ENCODE peak calls at places on chromosomes 4 and X, in six cellular contexts. One of them, this sample, is unnamed.

GRCh38 chrX:54447461-54447860 is 7.3 kb downstream of the TSR2 start:
- DNase-seq in PC-3: peak; percentile 20
- DNase-seq in non-pigmented ciliary epithelial cell: no peak
- DNase-seq in activated T-cell treated with anti-CD3 and anti-CD28 coated beads, Interleukin-2, amount 50 U/mL, for 72 hours: no peak
- DNase-seq in tibial artery: no peak
- DNase-seq in stimulated activated CD4-positive, alpha-beta T cell treated with anti-CD3 and anti-CD28 coated beads, Interleukin-2, amount 100 ng/mL, for 48 hours: no peak
- DNase-seq in this sample: no peak

GRCh38 chrX:37405954-37406353 is 56.8 kb downstream of the PRRG1 start:
- DNase-seq in PC-3: no peak
- DNase-seq in non-pigmented ciliary epithelial cell: peak; percentile 73
- DNase-seq in activated T-cell treated with anti-CD3 and anti-CD28 coated beads, Interleukin-2, amount 50 U/mL, for 72 hours: no peak
- DNase-seq in tibial artery: no peak
- DNase-seq in stimulated activated CD4-positive, alpha-beta T cell treated with anti-CD3 and anti-CD28 coated beads, Interleukin-2, amount 100 ng/mL, for 48 hours: no peak
- DNase-seq in this sample: no peak

GRCh38 chrX:48927736-48928382 is 9.0 kb upstream of the PIM2 start:
- DNase-seq in PC-3: no peak
- DNase-seq in non-pigmented ciliary epithelial cell: no peak
- DNase-seq in activated T-cell treated with anti-CD3 and anti-CD28 coated beads, Interleukin-2, amount 50 U/mL, for 72 hours: no peak
- DNase-seq in tibial artery: no peak
- DNase-seq in stimulated activated CD4-positive, alpha-beta T cell treated with anti-CD3 and anti-CD28 coated beads, Interleukin-2, amount 100 ng/mL, for 48 hours: no peak
- DNase-seq in this sample: no peak

GRCh38 chr4:153529646-153530045 is 63.5 kb downstream of the TMEM131L start:
- DNase-seq in PC-3: no peak
- DNase-seq in non-pigmented ciliary epithelial cell: no peak
- DNase-seq in activated T-cell treated with anti-CD3 and anti-CD28 coated beads, Interleukin-2, amount 50 U/mL, for 72 hours: no peak
- DNase-seq in tibial artery: no peak
- DNase-seq in stimulated activated CD4-positive, alpha-beta T cell treated with anti-CD3 and anti-CD28 coated beads, Interleukin-2, amount 100 ng/mL, for 48 hours: no peak
- DNase-seq in this sample: no peak

GRCh38 chrX:16418650-16419049 is 231.3 kb upstream of the S100G start:
- DNase-seq in PC-3: no peak
- DNase-seq in non-pigmented ciliary epithelial cell: no peak
- DNase-seq in activated T-cell treated with anti-CD3 and anti-CD28 coated beads, Interleukin-2, amount 50 U/mL, for 72 hours: no peak
- DNase-seq in tibial artery: no peak
- DNase-seq in stimulated activated CD4-positive, alpha-beta T cell treated with anti-CD3 and anti-CD28 coated beads, Interleukin-2, amount 100 ng/mL, for 48 hours: no peak
- DNase-seq in this sample: no peak

GRCh38 chr4:37822220-37822619 is 4.3 kb upstream of the PGM2 start:
- DNase-seq in PC-3: no peak
- DNase-seq in non-pigmented ciliary epithelial cell: no peak
- DNase-seq in activated T-cell treated with anti-CD3 and anti-CD28 coated beads, Interleukin-2, amount 50 U/mL, for 72 hours: no peak
- DNase-seq in tibial artery: no peak
- DNase-seq in stimulated activated CD4-positive, alpha-beta T cell treated with anti-CD3 and anti-CD28 coated beads, Interleukin-2, amount 100 ng/mL, for 48 hours: no peak
- DNase-seq in this sample: no peak

GRCh38 chr4:25213327-25213979 is 20.4 kb upstream of the PI4K2B start:
- DNase-seq in PC-3: no peak
- DNase-seq in non-pigmented ciliary epithelial cell: no peak
- DNase-seq in activated T-cell treated with anti-CD3 and anti-CD28 coated beads, Interleukin-2, amount 50 U/mL, for 72 hours: no peak
- DNase-seq in tibial artery: no peak
- DNase-seq in stimulated activated CD4-positive, alpha-beta T cell treated with anti-CD3 and anti-CD28 coated beads, Interleukin-2, amount 100 ng/mL, for 48 hours: no peak
- DNase-seq in this sample: no peak

GRCh38 chrX:115260330-115260729 is 26.4 kb upstream of the LRCH2 start:
- DNase-seq in PC-3: peak; percentile 15
- DNase-seq in non-pigmented ciliary epithelial cell: peak; percentile 22
- DNase-seq in activated T-cell treated with anti-CD3 and anti-CD28 coated beads, Interleukin-2, amount 50 U/mL, for 72 hours: no peak
- DNase-seq in tibial artery: no peak
- DNase-seq in stimulated activated CD4-positive, alpha-beta T cell treated with anti-CD3 and anti-CD28 coated beads, Interleukin-2, amount 100 ng/mL, for 48 hours: no peak
- DNase-seq in this sample: no peak

GRCh38 chr4:175927121-175927520 is 115.1 kb upstream of the GPM6A start:
- DNase-seq in PC-3: no peak
- DNase-seq in non-pigmented ciliary epithelial cell: peak; percentile 60
- DNase-seq in activated T-cell treated with anti-CD3 and anti-CD28 coated beads, Interleukin-2, amount 50 U/mL, for 72 hours: no peak
- DNase-seq in tibial artery: no peak
- DNase-seq in stimulated activated CD4-positive, alpha-beta T cell treated with anti-CD3 and anti-CD28 coated beads, Interleukin-2, amount 100 ng/mL, for 48 hours: no peak
- DNase-seq in this sample: no peak

GRCh38 chrX:39336709-39337294 is 535.5 kb downstream of the MID1IP1 start:
- DNase-seq in PC-3: no peak
- DNase-seq in non-pigmented ciliary epithelial cell: no peak
- DNase-seq in activated T-cell treated with anti-CD3 and anti-CD28 coated beads, Interleukin-2, amount 50 U/mL, for 72 hours: peak; percentile 31
- DNase-seq in tibial artery: no peak
- DNase-seq in stimulated activated CD4-positive, alpha-beta T cell treated with anti-CD3 and anti-CD28 coated beads, Interleukin-2, amount 100 ng/mL, for 48 hours: no peak
- DNase-seq in this sample: no peak

GRCh38 chr4:149047368-149047767 is 605.2 kb upstream of the NR3C2 start:
- DNase-seq in PC-3: no peak
- DNase-seq in non-pigmented ciliary epithelial cell: peak; percentile 30
- DNase-seq in activated T-cell treated with anti-CD3 and anti-CD28 coated beads, Interleukin-2, amount 50 U/mL, for 72 hours: no peak
- DNase-seq in tibial artery: no peak
- DNase-seq in stimulated activated CD4-positive, alpha-beta T cell treated with anti-CD3 and anti-CD28 coated beads, Interleukin-2, amount 100 ng/mL, for 48 hours: no peak
- DNase-seq in this sample: no peak

GRCh38 chrX:115560978-115561604 is at the start of gene PLS3:
- DNase-seq in PC-3: peak; percentile 78
- DNase-seq in non-pigmented ciliary epithelial cell: no peak
- DNase-seq in activated T-cell treated with anti-CD3 and anti-CD28 coated beads, Interleukin-2, amount 50 U/mL, for 72 hours: peak; percentile 8
- DNase-seq in tibial artery: peak; percentile 94
- DNase-seq in stimulated activated CD4-positive, alpha-beta T cell treated with anti-CD3 and anti-CD28 coated beads, Interleukin-2, amount 100 ng/mL, for 48 hours: no peak
- DNase-seq in this sample: peak; percentile 82

GRCh38 chr4:76726141-76726540 is 171.8 kb downstream of the SOWAHB start:
- DNase-seq in PC-3: no peak
- DNase-seq in non-pigmented ciliary epithelial cell: no peak
- DNase-seq in activated T-cell treated with anti-CD3 and anti-CD28 coated beads, Interleukin-2, amount 50 U/mL, for 72 hours: no peak
- DNase-seq in tibial artery: no peak
- DNase-seq in stimulated activated CD4-positive, alpha-beta T cell treated with anti-CD3 and anti-CD28 coated beads, Interleukin-2, amount 100 ng/mL, for 48 hours: no peak
- DNase-seq in this sample: no peak

GRCh38 chr4:184460495-184461285 is 13.7 kb downstream of the IRF2 start:
- DNase-seq in PC-3: no peak
- DNase-seq in non-pigmented ciliary epithelial cell: no peak
- DNase-seq in activated T-cell treated with anti-CD3 and anti-CD28 coated beads, Interleukin-2, amount 50 U/mL, for 72 hours: no peak
- DNase-seq in tibial artery: no peak
- DNase-seq in stimulated activated CD4-positive, alpha-beta T cell treated with anti-CD3 and anti-CD28 coated beads, Interleukin-2, amount 100 ng/mL, for 48 hours: no peak
- DNase-seq in this sample: no peak

GRCh38 chrX:151703487-151703886 is 8.2 kb downstream of the PRRG3 start:
- DNase-seq in PC-3: no peak
- DNase-seq in non-pigmented ciliary epithelial cell: no peak
- DNase-seq in activated T-cell treated with anti-CD3 and anti-CD28 coated beads, Interleukin-2, amount 50 U/mL, for 72 hours: no peak
- DNase-seq in tibial artery: no peak
- DNase-seq in stimulated activated CD4-positive, alpha-beta T cell treated with anti-CD3 and anti-CD28 coated beads, Interleukin-2, amount 100 ng/mL, for 48 hours: no peak
- DNase-seq in this sample: no peak

GRCh38 chr4:4763815-4764202 is 95.7 kb upstream of the MSX1 start:
- DNase-seq in PC-3: peak; percentile 47
- DNase-seq in non-pigmented ciliary epithelial cell: no peak
- DNase-seq in activated T-cell treated with anti-CD3 and anti-CD28 coated beads, Interleukin-2, amount 50 U/mL, for 72 hours: no peak
- DNase-seq in tibial artery: no peak
- DNase-seq in stimulated activated CD4-positive, alpha-beta T cell treated with anti-CD3 and anti-CD28 coated beads, Interleukin-2, amount 100 ng/mL, for 48 hours: no peak
- DNase-seq in this sample: no peak

GRCh38 chr4:82898322-82899243 is 2.0 kb upstream of the THAP9 start:
- DNase-seq in PC-3: peak; percentile 64
- DNase-seq in non-pigmented ciliary epithelial cell: peak; percentile 71
- DNase-seq in activated T-cell treated with anti-CD3 and anti-CD28 coated beads, Interleukin-2, amount 50 U/mL, for 72 hours: no peak
- DNase-seq in tibial artery: no peak
- DNase-seq in stimulated activated CD4-positive, alpha-beta T cell treated with anti-CD3 and anti-CD28 coated beads, Interleukin-2, amount 100 ng/mL, for 48 hours: no peak
- DNase-seq in this sample: no peak

GRCh38 chrX:41759817-41760216 is 35.8 kb downstream of the GPR82 start:
- DNase-seq in PC-3: peak; percentile 39
- DNase-seq in non-pigmented ciliary epithelial cell: no peak
- DNase-seq in activated T-cell treated with anti-CD3 and anti-CD28 coated beads, Interleukin-2, amount 50 U/mL, for 72 hours: peak; percentile 20
- DNase-seq in tibial artery: no peak
- DNase-seq in stimulated activated CD4-positive, alpha-beta T cell treated with anti-CD3 and anti-CD28 coated beads, Interleukin-2, amount 100 ng/mL, for 48 hours: no peak
- DNase-seq in this sample: no peak

GRCh38 chr4:2006956-2007653 is 1.7 kb downstream of the NELFA start:
- DNase-seq in PC-3: no peak
- DNase-seq in non-pigmented ciliary epithelial cell: no peak
- DNase-seq in activated T-cell treated with anti-CD3 and anti-CD28 coated beads, Interleukin-2, amount 50 U/mL, for 72 hours: no peak
- DNase-seq in tibial artery: no peak
- DNase-seq in stimulated activated CD4-positive, alpha-beta T cell treated with anti-CD3 and anti-CD28 coated beads, Interleukin-2, amount 100 ng/mL, for 48 hours: no peak
- DNase-seq in this sample: no peak

GRCh38 chrX:154417157-154417556 is 5.8 kb downstream of the TAFAZZIN start:
- DNase-seq in PC-3: no peak
- DNase-seq in non-pigmented ciliary epithelial cell: no peak
- DNase-seq in activated T-cell treated with anti-CD3 and anti-CD28 coated beads, Interleukin-2, amount 50 U/mL, for 72 hours: no peak
- DNase-seq in tibial artery: no peak
- DNase-seq in stimulated activated CD4-positive, alpha-beta T cell treated with anti-CD3 and anti-CD28 coated beads, Interleukin-2, amount 100 ng/mL, for 48 hours: no peak
- DNase-seq in this sample: no peak

GRCh38 chrX:8760021-8760420 is 28.1 kb upstream of the ANOS1 start:
- DNase-seq in PC-3: peak; percentile 28
- DNase-seq in non-pigmented ciliary epithelial cell: no peak
- DNase-seq in activated T-cell treated with anti-CD3 and anti-CD28 coated beads, Interleukin-2, amount 50 U/mL, for 72 hours: no peak
- DNase-seq in tibial artery: no peak
- DNase-seq in stimulated activated CD4-positive, alpha-beta T cell treated with anti-CD3 and anti-CD28 coated beads, Interleukin-2, amount 100 ng/mL, for 48 hours: no peak
- DNase-seq in this sample: no peak

GRCh38 chr4:10006604-10007435 is 14.5 kb downstream of the SLC2A9 start:
- DNase-seq in PC-3: peak; percentile 96
- DNase-seq in non-pigmented ciliary epithelial cell: no peak
- DNase-seq in activated T-cell treated with anti-CD3 and anti-CD28 coated beads, Interleukin-2, amount 50 U/mL, for 72 hours: peak; percentile 26
- DNase-seq in tibial artery: no peak
- DNase-seq in stimulated activated CD4-positive, alpha-beta T cell treated with anti-CD3 and anti-CD28 coated beads, Interleukin-2, amount 100 ng/mL, for 48 hours: no peak
- DNase-seq in this sample: peak; percentile 93

GRCh38 chrX:65644621-65645287 is 22.7 kb upstream of the MSN start:
- DNase-seq in PC-3: peak; percentile 91
- DNase-seq in non-pigmented ciliary epithelial cell: no peak
- DNase-seq in activated T-cell treated with anti-CD3 and anti-CD28 coated beads, Interleukin-2, amount 50 U/mL, for 72 hours: no peak
- DNase-seq in tibial artery: peak; percentile 95
- DNase-seq in stimulated activated CD4-positive, alpha-beta T cell treated with anti-CD3 and anti-CD28 coated beads, Interleukin-2, amount 100 ng/mL, for 48 hours: no peak
- DNase-seq in this sample: peak; percentile 80

GRCh38 chr4:169282429-169283113 is 11.8 kb upstream of the SH3RF1 start:
- DNase-seq in PC-3: peak; percentile 83
- DNase-seq in non-pigmented ciliary epithelial cell: no peak
- DNase-seq in activated T-cell treated with anti-CD3 and anti-CD28 coated beads, Interleukin-2, amount 50 U/mL, for 72 hours: no peak
- DNase-seq in tibial artery: no peak
- DNase-seq in stimulated activated CD4-positive, alpha-beta T cell treated with anti-CD3 and anti-CD28 coated beads, Interleukin-2, amount 100 ng/mL, for 48 hours: no peak
- DNase-seq in this sample: no peak

GRCh38 chr4:128793859-128794667 is 15.4 kb upstream of the JADE1 start:
- DNase-seq in PC-3: no peak
- DNase-seq in non-pigmented ciliary epithelial cell: no peak
- DNase-seq in activated T-cell treated with anti-CD3 and anti-CD28 coated beads, Interleukin-2, amount 50 U/mL, for 72 hours: no peak
- DNase-seq in tibial artery: no peak
- DNase-seq in stimulated activated CD4-positive, alpha-beta T cell treated with anti-CD3 and anti-CD28 coated beads, Interleukin-2, amount 100 ng/mL, for 48 hours: no peak
- DNase-seq in this sample: no peak

GRCh38 chr4:177163532-177163931 is 146.1 kb upstream of the NEIL3 start:
- DNase-seq in PC-3: no peak
- DNase-seq in non-pigmented ciliary epithelial cell: no peak
- DNase-seq in activated T-cell treated with anti-CD3 and anti-CD28 coated beads, Interleukin-2, amount 50 U/mL, for 72 hours: no peak
- DNase-seq in tibial artery: no peak
- DNase-seq in stimulated activated CD4-positive, alpha-beta T cell treated with anti-CD3 and anti-CD28 coated beads, Interleukin-2, amount 100 ng/mL, for 48 hours: no peak
- DNase-seq in this sample: no peak

GRCh38 chr4:17400696-17401095 is 111.2 kb downstream of the QDPR start:
- DNase-seq in PC-3: no peak
- DNase-seq in non-pigmented ciliary epithelial cell: no peak
- DNase-seq in activated T-cell treated with anti-CD3 and anti-CD28 coated beads, Interleukin-2, amount 50 U/mL, for 72 hours: no peak
- DNase-seq in tibial artery: no peak
- DNase-seq in stimulated activated CD4-positive, alpha-beta T cell treated with anti-CD3 and anti-CD28 coated beads, Interleukin-2, amount 100 ng/mL, for 48 hours: no peak
- DNase-seq in this sample: no peak

GRCh38 chrX:148991502-148991901 is 491.1 kb downstream of the AFF2 start:
- DNase-seq in PC-3: no peak
- DNase-seq in non-pigmented ciliary epithelial cell: no peak
- DNase-seq in activated T-cell treated with anti-CD3 and anti-CD28 coated beads, Interleukin-2, amount 50 U/mL, for 72 hours: no peak
- DNase-seq in tibial artery: no peak
- DNase-seq in stimulated activated CD4-positive, alpha-beta T cell treated with anti-CD3 and anti-CD28 coated beads, Interleukin-2, amount 100 ng/mL, for 48 hours: no peak
- DNase-seq in this sample: no peak

GRCh38 chr4:72319596-72319995 is 249.4 kb downstream of the ADAMTS3 start:
- DNase-seq in PC-3: peak; percentile 97
- DNase-seq in non-pigmented ciliary epithelial cell: peak; percentile 19
- DNase-seq in activated T-cell treated with anti-CD3 and anti-CD28 coated beads, Interleukin-2, amount 50 U/mL, for 72 hours: peak; percentile 1
- DNase-seq in tibial artery: no peak
- DNase-seq in stimulated activated CD4-positive, alpha-beta T cell treated with anti-CD3 and anti-CD28 coated beads, Interleukin-2, amount 100 ng/mL, for 48 hours: no peak
- DNase-seq in this sample: no peak

GRCh38 chr4:53055274-53055673 is 193.2 kb downstream of the RASL11B start:
- DNase-seq in PC-3: no peak
- DNase-seq in non-pigmented ciliary epithelial cell: peak; percentile 48
- DNase-seq in activated T-cell treated with anti-CD3 and anti-CD28 coated beads, Interleukin-2, amount 50 U/mL, for 72 hours: no peak
- DNase-seq in tibial artery: no peak
- DNase-seq in stimulated activated CD4-positive, alpha-beta T cell treated with anti-CD3 and anti-CD28 coated beads, Interleukin-2, amount 100 ng/mL, for 48 hours: no peak
- DNase-seq in this sample: no peak

GRCh38 chr4:7581477-7581876 is 146.7 kb upstream of the PSAPL1 start:
- DNase-seq in PC-3: no peak
- DNase-seq in non-pigmented ciliary epithelial cell: no peak
- DNase-seq in activated T-cell treated with anti-CD3 and anti-CD28 coated beads, Interleukin-2, amount 50 U/mL, for 72 hours: peak; percentile 8
- DNase-seq in tibial artery: no peak
- DNase-seq in stimulated activated CD4-positive, alpha-beta T cell treated with anti-CD3 and anti-CD28 coated beads, Interleukin-2, amount 100 ng/mL, for 48 hours: no peak
- DNase-seq in this sample: no peak

GRCh38 chr4:142358656-142359055 is 487.4 kb downstream of the INPP4B start:
- DNase-seq in PC-3: no peak
- DNase-seq in non-pigmented ciliary epithelial cell: no peak
- DNase-seq in activated T-cell treated with anti-CD3 and anti-CD28 coated beads, Interleukin-2, amount 50 U/mL, for 72 hours: no peak
- DNase-seq in tibial artery: no peak
- DNase-seq in stimulated activated CD4-positive, alpha-beta T cell treated with anti-CD3 and anti-CD28 coated beads, Interleukin-2, amount 100 ng/mL, for 48 hours: no peak
- DNase-seq in this sample: no peak

GRCh38 chr4:126495163-126495752 is 1137.5 kb upstream of the INTU start:
- DNase-seq in PC-3: no peak
- DNase-seq in non-pigmented ciliary epithelial cell: no peak
- DNase-seq in activated T-cell treated with anti-CD3 and anti-CD28 coated beads, Interleukin-2, amount 50 U/mL, for 72 hours: no peak
- DNase-seq in tibial artery: no peak
- DNase-seq in stimulated activated CD4-positive, alpha-beta T cell treated with anti-CD3 and anti-CD28 coated beads, Interleukin-2, amount 100 ng/mL, for 48 hours: no peak
- DNase-seq in this sample: no peak

GRCh38 chr4:113584407-113585150 is 177.0 kb downstream of the CAMK2D start:
- DNase-seq in PC-3: no peak
- DNase-seq in non-pigmented ciliary epithelial cell: peak; percentile 73
- DNase-seq in activated T-cell treated with anti-CD3 and anti-CD28 coated beads, Interleukin-2, amount 50 U/mL, for 72 hours: no peak
- DNase-seq in tibial artery: no peak
- DNase-seq in stimulated activated CD4-positive, alpha-beta T cell treated with anti-CD3 and anti-CD28 coated beads, Interleukin-2, amount 100 ng/mL, for 48 hours: no peak
- DNase-seq in this sample: no peak

GRCh38 chr4:162456106-162456505 is 292.3 kb upstream of the FSTL5 start:
- DNase-seq in PC-3: peak; percentile 31
- DNase-seq in non-pigmented ciliary epithelial cell: no peak
- DNase-seq in activated T-cell treated with anti-CD3 and anti-CD28 coated beads, Interleukin-2, amount 50 U/mL, for 72 hours: no peak
- DNase-seq in tibial artery: no peak
- DNase-seq in stimulated activated CD4-positive, alpha-beta T cell treated with anti-CD3 and anti-CD28 coated beads, Interleukin-2, amount 100 ng/mL, for 48 hours: no peak
- DNase-seq in this sample: no peak

GRCh38 chr4:182126567-182126966 is 116.6 kb upstream of the TENM3 start:
- DNase-seq in PC-3: no peak
- DNase-seq in non-pigmented ciliary epithelial cell: no peak
- DNase-seq in activated T-cell treated with anti-CD3 and anti-CD28 coated beads, Interleukin-2, amount 50 U/mL, for 72 hours: no peak
- DNase-seq in tibial artery: no peak
- DNase-seq in stimulated activated CD4-positive, alpha-beta T cell treated with anti-CD3 and anti-CD28 coated beads, Interleukin-2, amount 100 ng/mL, for 48 hours: no peak
- DNase-seq in this sample: no peak

GRCh38 chrX:86039625-86040568 is 7.5 kb downstream of the CHM start:
- DNase-seq in PC-3: no peak
- DNase-seq in non-pigmented ciliary epithelial cell: no peak
- DNase-seq in activated T-cell treated with anti-CD3 and anti-CD28 coated beads, Interleukin-2, amount 50 U/mL, for 72 hours: no peak
- DNase-seq in tibial artery: no peak
- DNase-seq in stimulated activated CD4-positive, alpha-beta T cell treated with anti-CD3 and anti-CD28 coated beads, Interleukin-2, amount 100 ng/mL, for 48 hours: no peak
- DNase-seq in this sample: no peak

This sample was measured in RWPE2.